ENCODE peak calls at places on chromosomes 11 and 22, in six cellular contexts. F is neural progenitor cell, C is thoracic aorta, A is aorta, G is GM23248, B is endodermal cell. P is an unnamed sample.

GRCh38 chr11:64711138-64711943 is 11.7 kb downstream of the NRXN2 start:
- DNase-seq in A (peak), F (peak), C (no peak), G (no peak), B (peak), P (no peak)

GRCh38 chr22:32853662-32854061 is 52.2 kb downstream of the TIMP3 start:
- DNase-seq in B (no peak), A (no peak), G (no peak), F (no peak), C (no peak), P (no peak)

GRCh38 chr22:38782402-38783094 is 11.4 kb downstream of the DNAL4 start:
- DNase-seq in A (no peak), F (peak), C (no peak), G (peak), B (no peak), P (no peak)

GRCh38 chr11:121112498-121113455 is 11.7 kb downstream of the TECTA start:
- DNase-seq in C (peak), B (peak), F (peak), A (no peak), G (peak), P (peak)

GRCh38 chr11:112042961-112043304 is 17.7 kb downstream of the DLAT start:
- DNase-seq in B (no peak), A (no peak), F (no peak), C (no peak), G (no peak), P (no peak)

GRCh38 chr22:45977551-45978274 is 751 bp upstream of the WNT7B start:
- DNase-seq in B (peak), G (peak), F (peak), A (no peak), C (no peak), P (no peak)

GRCh38 chr22:38295339-38295738 is 21.9 kb downstream of the CSNK1E start:
- DNase-seq in G (no peak), F (no peak), A (no peak), B (no peak), C (no peak), P (no peak)

GRCh38 chr11:16098827-16099226 is 257.5 kb downstream of the SOX6 start:
- DNase-seq in G (no peak), A (no peak), F (no peak), B (no peak), C (no peak), P (no peak)

GRCh38 chr11:108734956-108735559 is 70.2 kb downstream of the DDX10 start:
- DNase-seq in B (no peak), G (peak), C (no peak), F (peak), A (no peak), P (no peak)

GRCh38 chr11:62664405-62665074 is 470 bp downstream of the C11orf98 start:
- DNase-seq in G (peak), A (no peak), F (no peak), C (no peak), B (peak), P (peak)

GRCh38 chr11:109422755-109423113 is 744 bp downstream of the C11orf87 start:
- DNase-seq in G (peak), F (peak), B (no peak), C (no peak), A (no peak), P (no peak)

GRCh38 chr11:12602421-12602820 is 71.8 kb upstream of the TEAD1 start:
- DNase-seq in G (peak), F (no peak), A (no peak), C (no peak), B (no peak), P (no peak)

GRCh38 chr11:97722065-97722464 is 1298.7 kb upstream of the CNTN5 start:
- DNase-seq in C (no peak), G (no peak), B (peak), A (no peak), F (no peak), P (no peak)

GRCh38 chr11:84524422-84525051 is 1102.6 kb downstream of the DLG2 start:
- DNase-seq in B (no peak), C (no peak), G (peak), A (no peak), F (peak), P (no peak)

GRCh38 chr22:37222440-37222971 is 10.2 kb upstream of the SSTR3 start:
- DNase-seq in F (no peak), A (peak), B (no peak), G (no peak), C (no peak), P (no peak)

GRCh38 chr22:28702891-28703290 is 23.3 kb upstream of the TTC28 start:
- DNase-seq in C (no peak), B (no peak), F (no peak), G (no peak), A (no peak), P (no peak)

GRCh38 chr11:111355956-111356659 is 23.0 kb downstream of the POU2AF1 start:
- DNase-seq in G (no peak), F (no peak), A (no peak), B (no peak), C (no peak), P (no peak)

GRCh38 chr11:95338430-95338991 is 107.5 kb upstream of the SESN3 start:
- DNase-seq in F (no peak), A (no peak), G (peak), C (no peak), B (no peak), P (no peak)

GRCh38 chr11:27471067-27471587 is 1.5 kb downstream of the LGR4 start:
- DNase-seq in A (no peak), F (peak), C (no peak), B (peak), G (peak), P (no peak)

GRCh38 chr11:77660947-77661346 is 23.4 kb upstream of the CLNS1A start:
- DNase-seq in A (no peak), B (no peak), F (no peak), C (no peak), G (no peak), P (no peak)

DNA sequence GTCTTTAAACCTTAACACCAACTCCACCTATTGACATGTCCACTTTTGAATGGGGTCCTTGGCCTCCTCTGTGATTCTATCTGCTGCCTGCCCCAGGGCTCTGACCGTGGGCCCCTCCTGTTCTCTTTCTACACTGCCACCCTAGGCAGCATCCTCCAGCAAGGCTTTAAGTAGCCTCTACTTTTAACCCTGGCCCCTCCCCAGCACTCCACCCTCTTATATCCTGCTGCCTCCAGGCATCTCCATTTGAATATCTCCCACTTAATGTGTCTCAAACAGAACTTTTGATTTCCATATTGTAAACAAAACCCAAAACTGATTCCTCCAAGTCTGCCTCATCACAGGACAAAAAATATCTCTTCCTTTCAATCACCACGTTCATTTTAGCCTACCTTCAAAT is 90.5 kb upstream of the ARHGAP32 start:
- DNase-seq in B (no peak), C (no peak), A (no peak), F (no peak), G (no peak), P (no peak)
- H3K27ac ChIP-seq in B (no peak), C (no peak), A (no peak), F (no peak), G (no peak), P (peak)

DNA sequence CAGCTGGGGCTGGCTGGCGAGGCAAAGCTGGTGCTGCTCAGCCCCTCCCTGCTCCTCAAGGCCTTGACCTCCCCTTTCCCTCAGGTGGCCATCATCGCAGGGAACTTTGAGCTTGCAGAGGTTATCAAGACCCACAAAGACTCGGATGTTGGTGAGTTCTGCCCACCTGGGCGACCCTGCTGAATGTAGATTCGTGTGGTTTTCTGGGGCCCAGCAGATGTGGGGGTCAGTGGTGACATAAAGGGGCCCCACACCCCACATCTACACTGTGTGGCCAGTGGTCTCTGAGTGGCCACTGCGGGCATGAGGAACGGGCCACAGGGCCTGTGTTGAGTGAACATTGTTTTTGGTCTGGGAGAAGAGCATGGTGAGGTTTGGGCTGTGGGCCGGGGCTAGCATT is 11.9 kb downstream of the SHANK3 start:
- DNase-seq in A (peak), C (no peak), G (no peak), F (no peak), B (no peak), P (peak)
- H3K27ac ChIP-seq in A (no peak), C (no peak), G (no peak), F (no peak), B (no peak), P (no peak)

GRCh38 chr22:25567305-25567704 is 2.8 kb downstream of the GRK3 start:
- DNase-seq in A (no peak), F (no peak), G (no peak), C (no peak), B (no peak), P (no peak)

GRCh38 chr22:25564979-25565677 is 653 bp downstream of the GRK3 start:
- DNase-seq in B (peak), F (peak), A (peak), G (peak), C (no peak), P (no peak)

GRCh38 chr22:25566812-25567211 is 2.3 kb downstream of the GRK3 start:
- DNase-seq in B (no peak), G (no peak), F (no peak), A (no peak), C (no peak), P (no peak)

GRCh38 chr22:25564320-25564978 is at the start of gene GRK3:
- DNase-seq in A (peak), G (peak), C (no peak), F (peak), B (peak), P (peak)

GRCh38 chr22:25563757-25564319 is 637 bp upstream of the GRK3 start:
- DNase-seq in F (peak), C (no peak), A (no peak), B (no peak), G (no peak), P (no peak)
- H3K27ac ChIP-seq in F (no peak), C (peak), A (no peak), B (no peak), G (no peak), P (peak)

GRCh38 chr22:24104307-24105017 is 76.8 kb upstream of the SUSD2 start:
- DNase-seq in A (peak), B (no peak), G (no peak), C (no peak), F (no peak), P (no peak)

GRCh38 chr22:24105018-24105360 is 76.3 kb upstream of the SUSD2 start:
- DNase-seq in F (no peak), A (peak), G (peak), C (no peak), B (no peak), P (no peak)

GRCh38 chr22:24107668-24108067 is 73.6 kb upstream of the SUSD2 start:
- DNase-seq in A (peak), F (no peak), B (no peak), C (peak), G (peak), P (peak)

GRCh38 chr22:24106385-24107381 is 74.6 kb upstream of the SUSD2 start:
- DNase-seq in F (peak), G (no peak), A (no peak), B (no peak), C (no peak), P (no peak)

DNA sequence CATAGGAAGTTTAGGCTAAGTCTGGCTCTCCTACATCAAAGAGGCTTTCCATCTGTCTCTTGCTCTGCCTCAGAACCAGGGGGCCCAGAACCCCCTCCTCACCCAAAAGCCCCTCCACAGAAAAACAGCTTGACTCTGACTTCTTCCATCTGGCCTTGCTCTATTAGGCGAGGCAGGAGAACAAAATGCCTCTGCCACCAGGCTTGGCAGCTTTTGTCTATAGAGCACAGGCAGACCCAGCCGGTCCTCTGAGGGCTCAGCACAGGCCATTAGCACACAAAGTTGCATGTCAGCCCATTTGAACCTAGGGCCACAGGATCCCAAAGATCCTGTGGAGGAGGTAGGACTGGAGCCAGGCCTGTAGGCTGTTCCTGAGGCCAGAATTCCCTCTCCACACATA is 75.6 kb upstream of the SUSD2 start:
- DNase-seq in A (no peak), G (no peak), B (no peak), C (no peak), F (no peak), P (no peak)
- H3K27ac ChIP-seq in A (no peak), G (no peak), B (no peak), C (peak), F (no peak), P (no peak)

GRCh38 chr11:10067629-10068300 is 226.3 kb downstream of the SBF2 start:
- DNase-seq in F (peak), G (no peak), A (no peak), C (no peak), B (peak), P (no peak)

GRCh38 chr11:10072142-10072541 is 221.9 kb downstream of the SBF2 start:
- DNase-seq in B (no peak), A (no peak), G (peak), C (no peak), F (no peak), P (no peak)

GRCh38 chr11:10064828-10065227 is 229.2 kb downstream of the SBF2 start:
- DNase-seq in A (no peak), C (no peak), F (no peak), G (no peak), B (no peak), P (no peak)

DNA sequence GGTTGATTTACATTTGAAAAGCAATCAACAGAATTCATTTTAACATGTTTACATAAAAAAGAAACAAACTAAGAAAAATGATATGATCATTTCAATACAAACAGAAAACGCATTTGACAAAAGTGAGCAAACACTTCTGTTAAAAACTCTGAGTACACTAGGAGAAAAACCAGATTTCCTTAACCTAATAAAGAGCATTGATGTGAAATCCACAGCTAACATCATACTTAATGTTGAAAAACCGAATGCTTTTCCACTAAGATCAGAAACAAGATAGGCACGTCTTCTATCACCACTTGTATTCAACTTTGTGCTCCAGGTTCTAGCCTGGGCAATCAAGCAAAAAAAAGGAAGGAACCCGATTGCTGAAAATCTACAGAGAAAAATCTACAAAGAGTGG is 227.6 kb downstream of the SBF2 start:
- DNase-seq in C (no peak), F (no peak), A (no peak), B (no peak), G (no peak), P (no peak)
- H3K27ac ChIP-seq in C (no peak), F (no peak), A (no peak), B (no peak), G (no peak), P (no peak)

DNA sequence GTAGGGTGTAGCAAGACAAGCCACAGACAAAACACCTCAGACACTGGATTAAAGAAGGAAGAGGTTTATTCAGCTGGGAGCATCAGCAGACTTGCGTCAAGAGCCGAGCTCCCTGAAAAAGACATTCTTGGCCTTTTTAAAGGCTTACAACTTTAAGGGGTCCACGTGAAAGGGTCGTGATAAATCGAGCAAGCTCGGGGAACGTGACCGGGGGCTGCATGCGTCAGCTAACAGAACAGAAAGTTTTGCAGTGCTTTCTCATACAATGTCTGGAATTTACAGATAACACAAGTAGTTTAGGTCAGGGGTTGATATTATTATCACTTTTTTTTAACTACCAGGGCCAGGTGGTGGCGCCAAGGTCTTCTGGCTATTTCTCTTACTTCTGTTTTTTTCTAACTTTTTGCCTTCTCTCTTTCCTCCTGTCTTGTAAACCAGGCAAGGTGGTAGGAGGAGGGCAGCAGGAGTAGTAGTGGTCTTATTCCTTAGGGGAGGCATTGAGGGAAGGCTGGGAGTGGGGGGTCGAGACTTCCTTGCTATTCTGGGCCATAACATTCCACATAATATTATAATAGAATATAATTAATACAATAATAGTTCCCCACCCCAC is 631 bp upstream of the ALDH3B1 start:
- DNase-seq in C (no peak), G (peak), B (no peak), A (no peak), F (no peak), P (no peak)
- H3K27ac ChIP-seq in C (peak), G (peak), B (no peak), A (no peak), F (no peak), P (peak)

DNA sequence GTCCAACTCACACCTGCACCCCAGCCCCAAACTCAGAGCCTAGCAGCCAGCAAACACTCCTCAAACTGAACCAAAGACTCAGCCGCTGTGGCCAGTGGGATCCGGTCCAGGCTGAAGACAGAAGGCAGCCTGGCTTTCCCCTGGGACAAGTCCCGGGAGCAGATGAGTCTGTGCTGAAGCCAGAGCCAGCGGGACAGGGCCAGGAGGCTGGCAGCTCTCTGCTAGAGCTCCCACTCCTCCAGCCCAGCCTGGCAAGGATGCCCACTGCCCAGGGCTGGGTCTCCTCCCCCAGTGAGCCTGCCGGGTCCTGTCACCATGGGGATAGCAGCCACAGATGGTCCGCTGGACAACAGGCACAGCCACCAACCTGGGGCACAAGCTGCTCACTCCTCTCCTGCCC is 42.9 kb upstream of the PRR5 start:
- DNase-seq in F (no peak), G (peak), B (peak), A (peak), C (no peak), P (no peak)
- H3K27ac ChIP-seq in F (peak), G (peak), B (no peak), A (no peak), C (no peak), P (peak)

GRCh38 chr22:40334060-40334459 is 12.2 kb upstream of the ADSL start:
- DNase-seq in A (no peak), C (no peak), G (no peak), F (no peak), B (no peak), P (no peak)
- H3K27ac ChIP-seq in A (no peak), C (no peak), G (no peak), F (no peak), B (no peak), P (no peak)

GRCh38 chr11:124752471-124753100 is 531 bp upstream of the VSIG2 start:
- DNase-seq in B (peak), A (no peak), G (no peak), F (no peak), C (no peak), P (no peak)

GRCh38 chr11:124754309-124754708 is 2.3 kb upstream of the VSIG2 start:
- DNase-seq in C (no peak), G (no peak), F (no peak), A (no peak), B (peak), P (no peak)

GRCh38 chr11:124753624-124754023 is 1.6 kb upstream of the VSIG2 start:
- DNase-seq in B (peak), C (no peak), A (no peak), F (no peak), G (no peak), P (no peak)

GRCh38 chr11:124751741-124752470 is at the start of gene VSIG2:
- DNase-seq in F (no peak), C (no peak), A (no peak), G (no peak), B (peak), P (peak)

GRCh38 chr11:124753207-124753606 is 1.2 kb upstream of the VSIG2 start:
- DNase-seq in G (no peak), F (no peak), B (peak), C (no peak), A (no peak), P (no peak)
- H3K27ac ChIP-seq in G (no peak), F (no peak), B (no peak), C (no peak), A (no peak), P (peak)

P was measured in stomach.